ENCODE peak calls at places on chromosomes 16 and 17, in ten cellular contexts. H is activated CD4-positive, alpha-beta T cell treated with anti-CD3 and anti-CD28 coated beads for 4 hours; M is prostate gland; D is NCI-H1436; N is fibroblast of villous mesenchyme; S is NCI-H226; P is T follicular helper cell; T is GM04503; J is activated T-helper 1 cell treated with anti-CD3 and anti-CD28 coated beads, Interleukin-2, amount 50 U/mL, for 16 hours; R is cardiac septum. W is an unnamed sample.

GRCh38 chr16:79298476-79299153 is 301.9 kb downstream of the MAF start:
- DNase-seq in H (no peak), J (no peak), S (no peak), T (no peak), R (no peak), M (no peak), N (no peak), D (no peak), P (no peak), W (peak; percentile 81)

GRCh38 chr17:79916991-79917901 is 78.0 kb upstream of the CBX4 start:
- DNase-seq in S (no peak), H (no peak), J (no peak), M (no peak), T (no peak), N (no peak), R (no peak), P (no peak), D (no peak), W (peak; percentile 46)

GRCh38 chr17:18301081-18301480 is 13.7 kb downstream of the TOP3A start:
- DNase-seq in D (no peak), M (no peak), H (no peak), R (no peak), S (no peak), P (no peak), J (no peak), N (no peak), T (no peak), W (peak; percentile 72)

GRCh38 chr17:78790552-78790951 is 8.5 kb upstream of the CYTH1 start:
- DNase-seq in J (no peak), N (no peak), S (no peak), P (no peak), T (no peak), R (no peak), D (no peak), H (no peak), M (no peak), W (no peak)

GRCh38 chr17:55177159-55177913 is 87.4 kb upstream of the HLF start:
- DNase-seq in P (no peak), M (no peak), T (peak; percentile 37), H (no peak), S (no peak), R (no peak), N (peak; percentile 20), D (no peak), J (no peak), W (no peak)

GRCh38 chr17:4852504-4853075 is 19.4 kb downstream of the MINK1 start:
- DNase-seq in D (no peak), R (no peak), T (no peak), H (no peak), J (no peak), P (no peak), M (no peak), S (peak; percentile 46), N (peak; percentile 43), W (no peak)

GRCh38 chr17:82985973-82986372 is 93.4 kb upstream of the METRNL start:
- DNase-seq in M (no peak), H (peak; percentile 33), N (peak; percentile 68), J (peak; percentile 26), T (no peak), S (no peak), D (no peak), P (peak; percentile 35), R (no peak), W (peak; percentile 92)

GRCh38 chr16:9151074-9151473 is 59.6 kb downstream of the HAPSTR1 start:
- DNase-seq in S (no peak), T (no peak), N (no peak), P (no peak), M (no peak), J (no peak), H (no peak), R (no peak), D (no peak), W (no peak)

GRCh38 chr17:77516902-77517301 is 376.1 kb downstream of the SEC14L1 start:
- DNase-seq in J (no peak), T (peak; percentile 15), R (peak; percentile 33), M (no peak), D (no peak), N (peak; percentile 22), H (no peak), S (peak; percentile 41), P (no peak), W (peak; percentile 22)

GRCh38 chr17:32998893-32999240 is 7.2 kb downstream of the SPACA3 start:
- DNase-seq in P (no peak), D (no peak), H (no peak), R (no peak), S (peak; percentile 65), M (no peak), T (peak; percentile 19), N (peak; percentile 37), J (no peak), W (no peak)

GRCh38 chr16:2720719-2721633 is 952 bp upstream of the PRSS27 start:
- DNase-seq in S (peak; percentile 77), R (peak; percentile 87), H (peak; percentile 79), T (peak; percentile 10), P (peak; percentile 79), M (peak; percentile 55), D (peak; percentile 88), J (peak; percentile 81), N (peak; percentile 83), W (peak; percentile 96)

GRCh38 chr17:81027038-81027437 is 7.9 kb upstream of the BAIAP2 start:
- DNase-seq in N (no peak), D (peak; percentile 19), P (no peak), S (no peak), T (no peak), J (no peak), H (no peak), M (no peak), R (no peak), W (peak; percentile 69)

GRCh38 chr16:31474173-31474714 is 2.3 kb downstream of the TGFB1I1 start:
- DNase-seq in D (no peak), J (no peak), M (no peak), T (peak; percentile 85), P (no peak), H (no peak), S (no peak), R (no peak), N (peak; percentile 62), W (peak; percentile 64)

GRCh38 chr17:38625482-38625881 is 19.7 kb upstream of the SRCIN1 start:
- DNase-seq in H (no peak), N (no peak), D (no peak), S (no peak), T (no peak), J (no peak), R (no peak), P (no peak), M (no peak), W (no peak)

GRCh38 chr16:3879887-3880564 is 487 bp downstream of the CREBBP start:
- DNase-seq in N (peak; percentile 60), H (peak; percentile 67), P (peak; percentile 61), T (no peak), D (peak; percentile 62), M (peak; percentile 69), S (peak; percentile 34), R (peak; percentile 90), J (peak; percentile 63), W (peak; percentile 95)

GRCh38 chr17:77254961-77255741 is 114.4 kb downstream of the SEC14L1 start:
- DNase-seq in D (no peak), J (no peak), R (no peak), P (no peak), M (no peak), T (peak; percentile 80), S (peak; percentile 100), H (no peak), N (peak; percentile 90), W (no peak)

GRCh38 chr16:12137344-12138094 is 161.0 kb downstream of the SNX29 start:
- DNase-seq in S (no peak), P (no peak), D (no peak), J (no peak), N (no peak), T (no peak), H (no peak), M (no peak), R (no peak), W (no peak)